ENCODE peak calls at places on chromosomes 16 and 17, in seven cellular contexts. L is body of pancreas, P is small intestine, S is left ventricle myocardium inferior, J is fibroblast of lung, W is astrocyte, O is aorta. U is an unnamed sample. For H3K9me3, the result is how much of the 10 kb centered on the place peaks cover.

GRCh38 chr17:50205931-50206505 is 4.6 kb upstream of the COL1A1 start:
- DNase-seq in L (no peak), P (no peak), S (no peak), J (no peak), W (no peak), O (peak), U (peak)

GRCh38 chr17:48358203-48358602 is 71.8 kb downstream of the SKAP1 start:
- DNase-seq in L (no peak), P (no peak), S (no peak), J (no peak), W (no peak), O (no peak), U (no peak)

GRCh38 chr16:30472328-30472942 is at the start of gene ITGAL:
- DNase-seq in L (peak), P (peak), S (peak), J (no peak), W (no peak), O (peak), U (no peak)

GRCh38 chr16:11190585-11191565 is 65.1 kb downstream of the SOCS1 start:
- DNase-seq in L (no peak), P (no peak), S (no peak), J (peak), W (peak), O (no peak), U (no peak)

GRCh38 chr16:2910441-2910840 is 1.3 kb upstream of the FLYWCH1 start:
- DNase-seq in L (no peak), P (no peak), S (no peak), J (peak), W (no peak), O (no peak), U (peak)

GRCh38 chr17:38743556-38744171 is 4.5 kb downstream of the PCGF2 start:
- DNase-seq in L (peak), P (no peak), S (no peak), J (no peak), W (no peak), O (no peak), U (no peak)

GRCh38 chr17:29686998-29687397 is 64.3 kb upstream of the CORO6 start:
- DNase-seq in L (no peak), P (no peak), S (no peak), J (no peak), W (no peak), O (no peak), U (no peak)

GRCh38 chr17:8175795-8176196 is 384 bp downstream of the TMEM107 start:
- DNase-seq in L (no peak), P (no peak), S (no peak), J (no peak), W (no peak), O (no peak), U (peak)

GRCh38 chr16:28149016-28149888 is 62.5 kb downstream of the XPO6 start:
- DNase-seq in L (no peak), P (peak), S (no peak), J (no peak), W (no peak), O (no peak), U (no peak)

GRCh38 chr16:58236231-58236690 is 38.4 kb upstream of the CSNK2A2 start:
- DNase-seq in L (peak), P (peak), S (peak), J (peak), W (peak), O (peak), U (peak)

DNA sequence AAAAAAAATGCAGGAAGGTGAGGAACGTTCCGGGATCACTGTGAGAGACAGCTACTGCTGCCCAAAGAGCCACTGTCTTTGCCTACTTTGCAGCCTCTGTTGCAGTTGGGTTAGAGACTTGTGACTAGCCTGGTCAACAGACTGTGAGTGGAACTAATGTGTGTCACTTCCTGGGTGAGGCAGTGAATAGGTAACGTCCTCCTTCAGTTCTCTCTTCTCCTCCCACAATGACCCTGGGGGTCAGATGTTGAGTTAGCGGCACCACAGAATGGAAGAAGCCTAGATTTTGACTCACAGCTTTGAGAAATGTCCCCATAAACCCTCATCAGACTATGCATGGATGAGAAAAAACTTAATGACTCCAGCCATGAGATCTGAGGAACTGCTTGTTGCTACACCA is 5.2 kb downstream of the C16orf46 start:
- DNase-seq in L (no peak), P (no peak), S (no peak), J (peak), W (no peak), O (no peak), U (no peak)
- H3K9me3 ChIP-seq in L (under half), P (under half), S (under half), J (under half), W (under half), O (under half), U (under half)

DNA sequence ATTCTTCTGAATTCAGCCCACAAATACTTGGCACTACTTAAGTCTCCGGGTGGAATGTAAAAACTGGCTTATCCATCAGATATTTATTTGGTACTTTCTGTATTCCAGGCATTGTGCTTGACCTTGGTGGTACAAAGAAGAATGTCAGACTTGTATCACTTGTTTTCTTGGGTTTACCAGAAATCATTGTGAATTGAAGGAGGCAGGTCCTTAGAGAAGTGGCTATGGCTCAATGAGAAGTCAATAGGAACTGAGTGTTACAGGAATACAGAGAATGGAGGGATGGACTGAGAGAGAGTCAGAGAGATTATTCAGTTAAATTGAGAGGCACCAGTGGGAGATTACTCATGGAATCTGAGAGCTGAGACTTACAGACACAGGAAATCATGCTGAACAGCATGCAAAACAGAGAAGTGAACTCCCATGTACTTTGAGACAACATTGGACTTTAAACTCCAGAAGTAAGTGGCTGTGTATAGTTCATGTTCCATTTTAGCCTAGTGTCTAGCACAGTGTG is 704.1 kb downstream of the CDH11 start:
- DNase-seq in L (no peak), P (peak), S (no peak), J (peak), W (peak), O (no peak), U (peak)
- H3K9me3 ChIP-seq in L (under half), P (under half), S (under half), J (under half), W (under half), O (under half), U (under half)

GRCh38 chr17:39826334-39826733 is 37.8 kb downstream of the IKZF3 start:
- DNase-seq in L (no peak), P (no peak), S (no peak), J (no peak), W (no peak), O (no peak), U (no peak)
- H3K9me3 ChIP-seq in L (under half), P (under half), S (under half), J (under half), W (under half), O (under half), U (under half)

GRCh38 chr17:21688293-21688949 is 3.9 kb upstream of the KCNJ18 start:
- DNase-seq in L (no peak), P (no peak), S (no peak), J (no peak), W (no peak), O (no peak), U (no peak)
- H3K9me3 ChIP-seq in L (under half), P (under half), S (under half), J (under half), W (under half), O (under half), U (under half)

DNA sequence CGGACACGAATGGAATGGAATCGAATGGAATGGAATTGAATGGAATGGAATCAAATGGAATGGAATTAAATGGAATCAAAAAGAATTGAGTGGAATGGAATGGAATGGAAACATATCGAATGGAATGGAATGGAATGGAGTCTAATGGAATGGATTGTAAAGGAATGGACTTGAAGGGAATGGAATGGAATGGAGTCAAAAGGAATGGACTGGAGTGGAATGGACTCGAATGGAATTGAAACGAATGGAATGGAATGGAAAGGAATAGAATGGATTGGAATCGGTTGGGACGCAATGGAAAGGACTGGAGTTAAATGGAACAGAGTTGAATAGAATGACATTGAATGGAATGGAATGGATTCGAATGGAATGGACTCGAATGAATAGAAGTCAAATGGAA is 486.9 kb upstream of the WSB1 start:
- DNase-seq in L (no peak), P (no peak), S (no peak), J (no peak), W (no peak), O (no peak), U (no peak)
- H3K9me3 ChIP-seq in L (under half), P (under half), S (half or more), J (under half), W (half or more), O (under half), U (under half)

GRCh38 chr17:14207791-14208190 is 28.9 kb downstream of the CDRT15 start:
- DNase-seq in L (no peak), P (no peak), S (no peak), J (no peak), W (no peak), O (no peak), U (no peak)
- H3K9me3 ChIP-seq in L (under half), P (under half), S (under half), J (under half), W (under half), O (under half), U (under half)

GRCh38 chr17:82946081-82946480 is 106.3 kb upstream of the ZNF750 start:
- DNase-seq in L (no peak), P (no peak), S (no peak), J (no peak), W (no peak), O (no peak), U (no peak)
- H3K9me3 ChIP-seq in L (under half), P (under half), S (under half), J (under half), W (under half), O (under half), U (under half)

GRCh38 chr17:53631486-53631885 is 191.2 kb upstream of the KIF2B start:
- DNase-seq in L (no peak), P (no peak), S (no peak), J (no peak), W (no peak), O (no peak), U (no peak)

GRCh38 chr17:53628011-53628410 is 194.7 kb upstream of the KIF2B start:
- DNase-seq in L (no peak), P (no peak), S (no peak), J (peak), W (peak), O (no peak), U (peak)

GRCh38 chr17:53630638-53631037 is 192.1 kb upstream of the KIF2B start:
- DNase-seq in L (no peak), P (no peak), S (no peak), J (no peak), W (no peak), O (no peak), U (no peak)

GRCh38 chr17:53629188-53629587 is 193.5 kb upstream of the KIF2B start:
- DNase-seq in L (no peak), P (no peak), S (no peak), J (peak), W (peak), O (no peak), U (peak)

GRCh38 chr17:53630115-53630514 is 192.6 kb upstream of the KIF2B start:
- DNase-seq in L (no peak), P (no peak), S (no peak), J (no peak), W (no peak), O (no peak), U (no peak)
- H3K9me3 ChIP-seq in L (under half), P (under half), S (under half), J (under half), W (under half), O (under half), U (under half)